ENCODE peak calls at places on chromosome 19, in six cellular contexts. Y is left lung, B is foreskin fibroblast, Z is activated B cell treated with CpG ODN at 0.5 μM for 24 hours, H is HT1080, N is omental fat pad. X is an unnamed sample.

GRCh38 chr19:12611361-12611699 is 610 bp downstream of the ZNF791 start:
- DNase-seq in Y (no peak), B (peak; percentile 84), Z (no peak), H (peak; percentile 69), N (peak; percentile 42), X (peak; percentile 45)

GRCh38 chr19:38039966-38040365 is 133.0 kb downstream of the SIPA1L3 start:
- DNase-seq in Y (no peak), B (peak; percentile 90), Z (no peak), H (peak; percentile 96), N (no peak), X (no peak)

GRCh38 chr19:48053856-48054255 is 10.0 kb upstream of the CABP5 start:
- DNase-seq in Y (no peak), B (peak; percentile 7), Z (no peak), H (peak; percentile 5), N (no peak), X (no peak)

GRCh38 chr19:31349160-31349881 is at the start of gene TSHZ3:
- DNase-seq in Y (peak; percentile 92), B (peak; percentile 91), Z (no peak), H (peak; percentile 65), N (no peak), X (no peak)

GRCh38 chr19:12527034-12527836 is 24.0 kb downstream of the ZNF564 start:
- DNase-seq in Y (no peak), B (peak; percentile 15), Z (no peak), H (no peak), N (no peak), X (no peak)

GRCh38 chr19:39406656-39407393 is at the start of gene ZFP36:
- DNase-seq in Y (peak; percentile 96), B (peak; percentile 95), Z (peak; percentile 83), H (peak; percentile 64), N (peak; percentile 89), X (peak; percentile 68)

GRCh38 chr19:30253581-30253996 is 118.6 kb upstream of the ZNF536 start:
- DNase-seq in Y (no peak), B (peak; percentile 89), Z (no peak), H (peak; percentile 45), N (no peak), X (no peak)

GRCh38 chr19:12703056-12703455 is 6.6 kb upstream of the FBXW9 start:
- DNase-seq in Y (no peak), B (peak; percentile 50), Z (no peak), H (peak; percentile 38), N (no peak), X (peak; percentile 57)

GRCh38 chr19:4425531-4425930 is 23.1 kb downstream of the CHAF1A start:
- DNase-seq in Y (peak; percentile 20), B (peak; percentile 91), Z (no peak), H (no peak), N (no peak), X (no peak)

GRCh38 chr19:48206402-48207093 is 36.1 kb downstream of the ZSWIM9 start:
- DNase-seq in Y (no peak), B (no peak), Z (no peak), H (no peak), N (no peak), X (no peak)

GRCh38 chr19:1312732-1313694 is 27.3 kb downstream of the EFNA2 start:
- DNase-seq in Y (peak; percentile 65), B (peak; percentile 47), Z (no peak), H (peak; percentile 73), N (no peak), X (peak; percentile 23)